ENCODE peak calls at places on chromosomes 11 and 22, in five cellular contexts. K is PC-3, N is lower lobe of right lung, E is psoas muscle, H is tibial nerve. B is an unnamed sample.

GRCh38 chr11:72788250-72788649 is 5.6 kb downstream of the STARD10 start:
- DNase-seq in N (peak), E (no peak), K (no peak), H (no peak), B (no peak)

GRCh38 chr11:71384561-71384960 is 63.6 kb downstream of the DHCR7 start:
- DNase-seq in N (no peak), K (no peak), E (no peak), H (no peak), B (no peak)

GRCh38 chr11:28107331-28107725 is 628 bp downstream of the KIF18A start:
- DNase-seq in H (no peak), E (no peak), N (no peak), K (peak), B (no peak)

GRCh38 chr11:62443390-62444201 is 24.8 kb downstream of the SCGB1A1 start:
- DNase-seq in H (peak), N (no peak), K (no peak), E (peak), B (no peak)

GRCh38 chr22:30238136-30238535 is 8.4 kb downstream of the LIF start:
- DNase-seq in H (no peak), E (no peak), N (no peak), K (no peak), B (no peak)

GRCh38 chr11:120781486-120782120 is 242.3 kb upstream of the TBCEL start:
- DNase-seq in K (no peak), N (no peak), H (no peak), E (no peak), B (no peak)

GRCh38 chr22:19117111-19117512 is 5.1 kb downstream of the DGCR2 start:
- DNase-seq in N (no peak), K (no peak), H (no peak), E (no peak), B (no peak)

GRCh38 chr11:66048525-66049313 is at the start of gene GAL3ST3:
- DNase-seq in N (no peak), K (no peak), H (no peak), E (no peak), B (no peak)

GRCh38 chr11:34266987-34267386 is 90.8 kb downstream of the ABTB2 start:
- DNase-seq in N (no peak), K (no peak), E (no peak), H (no peak), B (no peak)

DNA sequence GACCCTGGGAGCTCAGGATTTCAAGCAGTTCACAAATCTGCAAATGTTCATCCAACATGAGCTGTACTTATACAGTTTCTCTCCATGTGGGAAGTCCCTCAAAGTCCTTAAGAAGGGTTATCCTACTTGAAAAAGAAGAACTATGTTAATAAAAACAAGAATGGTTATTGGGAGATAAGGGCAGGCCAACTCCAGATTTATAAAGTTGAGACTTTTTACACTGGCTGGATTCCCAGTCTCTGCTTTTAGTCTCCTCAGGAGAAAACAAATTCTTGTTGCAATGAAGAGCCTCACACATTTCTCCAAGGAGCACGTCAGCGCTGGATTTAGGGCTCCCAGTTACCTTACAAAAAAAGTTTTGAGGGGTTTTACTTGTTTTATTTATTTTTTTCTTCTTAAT is 34.1 kb upstream of the CTTN start:
- DNase-seq in N (no peak), K (no peak), H (no peak), E (no peak), B (no peak)
- H3K27ac ChIP-seq in N (no peak), K (no peak), H (no peak), E (no peak), B (no peak)

GRCh38 chr22:41217553-41218157 is 12.5 kb downstream of the L3MBTL2 start:
- DNase-seq in H (peak), K (no peak), E (peak), N (peak), B (no peak)
- H3K27ac ChIP-seq in H (peak), K (no peak), E (peak), N (peak), B (peak)

GRCh38 chr22:37500745-37501144 is 14.6 kb upstream of the MFNG start:
- DNase-seq in K (no peak), E (no peak), N (no peak), H (no peak), B (no peak)
- H3K27ac ChIP-seq in K (peak), E (no peak), N (peak), H (no peak), B (peak)

DNA sequence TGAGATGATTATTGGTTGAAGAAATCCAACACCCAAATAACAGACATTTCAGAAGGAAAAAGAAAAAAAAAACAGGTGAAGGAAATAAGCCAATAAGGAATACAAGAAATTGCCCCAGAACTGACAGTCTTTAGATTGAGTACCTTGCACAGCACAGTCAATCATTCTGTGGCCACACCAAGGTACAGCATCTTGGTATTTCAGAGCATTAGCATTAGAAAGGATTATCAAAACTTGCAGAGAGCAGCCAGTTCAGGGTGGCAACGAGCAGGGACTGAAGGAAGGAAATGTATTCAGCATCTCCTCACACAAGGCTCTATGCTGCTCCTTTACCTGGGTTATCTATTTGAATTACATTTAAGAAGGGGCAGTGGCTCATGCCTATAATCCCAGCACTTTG is 2.1 kb downstream of the ADA2 start:
- DNase-seq in H (no peak), E (no peak), K (no peak), N (no peak), B (no peak)
- H3K27ac ChIP-seq in H (no peak), E (no peak), K (no peak), N (no peak), B (no peak)

DNA sequence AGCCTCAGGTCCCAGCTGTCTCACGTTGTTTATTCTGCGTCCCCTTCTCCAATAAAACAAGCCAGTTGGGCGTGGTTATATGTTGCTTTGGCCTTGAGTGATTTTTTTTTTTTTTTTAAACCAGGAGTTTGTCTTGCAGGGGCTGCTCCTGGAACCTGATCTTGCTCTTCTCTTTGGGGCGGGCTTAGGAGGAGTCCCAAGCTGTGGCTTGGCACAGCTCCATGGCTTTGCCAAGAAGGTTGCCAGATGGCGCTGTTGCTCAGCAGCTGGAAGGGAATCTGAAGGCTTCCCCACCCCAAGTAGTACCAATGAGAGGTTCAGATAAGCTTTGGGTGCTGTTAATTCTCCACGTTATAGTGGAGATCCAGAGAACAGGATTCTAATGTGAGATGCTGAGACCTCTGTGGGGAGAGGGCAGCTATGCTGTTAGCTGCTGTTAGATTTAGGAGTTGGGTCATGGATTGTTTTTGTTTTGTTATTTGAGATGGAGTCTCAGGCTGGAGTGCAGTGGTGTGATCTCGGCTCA is 2.0 kb upstream of the FERMT3 start:
- DNase-seq in K (peak), N (peak), H (peak), E (peak), B (peak)
- H3K27ac ChIP-seq in K (no peak), N (no peak), H (no peak), E (peak), B (peak)

GRCh38 chr22:32043391-32043790 is 330 bp downstream of the SLC5A1 start:
- DNase-seq in N (no peak), K (no peak), H (no peak), E (no peak), B (no peak)
- H3K27ac ChIP-seq in N (no peak), K (no peak), H (no peak), E (no peak), B (no peak)

DNA sequence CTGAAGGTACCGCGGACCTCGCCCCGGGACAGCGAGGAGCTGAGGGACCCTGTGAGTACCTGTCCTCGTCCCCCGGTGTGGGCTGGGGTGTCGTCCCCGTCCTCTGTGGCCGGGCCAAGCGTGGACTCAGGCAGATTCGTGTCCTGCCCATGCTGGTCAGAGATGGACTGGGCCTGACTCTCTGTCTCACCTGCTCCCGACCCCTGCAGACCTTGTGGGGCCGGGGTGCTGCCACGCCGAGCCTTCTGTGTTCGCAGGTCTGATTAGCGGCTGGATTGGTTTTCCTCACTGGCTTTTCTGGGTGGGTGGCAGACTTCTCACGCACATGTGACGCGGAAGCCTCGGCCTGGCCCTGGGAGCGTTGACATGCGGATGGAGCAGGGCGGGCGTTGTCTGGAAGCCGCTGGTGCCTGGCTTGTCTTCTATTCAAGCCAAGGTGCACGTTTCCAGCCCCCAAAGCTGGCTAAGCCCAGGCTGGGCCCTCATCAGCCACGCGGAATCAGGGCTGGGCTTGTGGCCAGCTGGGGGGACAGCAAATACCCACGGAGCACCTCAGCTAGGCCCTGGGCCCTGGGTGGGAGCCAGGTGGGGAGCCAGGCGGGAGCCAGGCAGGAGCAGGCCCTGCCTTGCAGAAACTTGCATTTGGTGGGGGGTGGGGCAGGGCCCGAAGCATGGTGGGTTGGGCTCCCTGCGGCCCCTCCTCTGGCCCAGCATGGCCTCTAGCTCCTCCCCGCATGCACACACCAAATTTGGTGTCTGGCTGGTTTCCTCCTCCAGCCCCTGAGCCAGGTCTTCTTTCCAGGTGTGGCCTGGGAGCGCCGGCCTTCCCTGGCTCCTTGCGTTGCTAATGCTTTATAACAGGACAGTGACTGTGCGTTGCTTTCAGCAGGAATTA is 7.0 kb downstream of the GRAMD4 start:
- DNase-seq in K (no peak), E (no peak), H (no peak), N (no peak), B (peak)
- H3K27ac ChIP-seq in K (no peak), E (no peak), H (no peak), N (no peak), B (no peak)

GRCh38 chr11:123645576-123645975 is 8.8 kb downstream of the SCN3B start:
- DNase-seq in E (no peak), K (no peak), H (no peak), N (no peak), B (no peak)
- H3K27ac ChIP-seq in E (no peak), K (no peak), H (no peak), N (no peak), B (no peak)

GRCh38 chr22:37627091-37627490 is 12.4 kb upstream of the SH3BP1 start:
- DNase-seq in K (no peak), H (no peak), N (no peak), E (no peak), B (no peak)
- H3K27ac ChIP-seq in K (no peak), H (peak), N (peak), E (peak), B (no peak)

GRCh38 chr11:67268684-67269268 is 2.5 kb downstream of the GRK2 start:
- DNase-seq in K (no peak), N (peak), H (no peak), E (no peak), B (no peak)
- H3K27ac ChIP-seq in K (no peak), N (peak), H (no peak), E (no peak), B (peak)